ENCODE peak calls at places on chromosomes 2 and 18, in four cellular contexts. One of them, this sample, is unnamed.

GRCh38 chr2:227016894-227017293 is 147.1 kb downstream of the COL4A4 start:
- DNase-seq in NCI-H1092: no peak
- DNase-seq in sciatic nerve: no peak
- DNase-seq in fibroblast of the conjunctiva: no peak
- DNase-seq in this sample: no peak

GRCh38 chr18:10015941-10016819 is 102.4 kb downstream of the VAPA start:
- DNase-seq in NCI-H1092: no peak
- DNase-seq in sciatic nerve: no peak
- DNase-seq in fibroblast of the conjunctiva: peak; percentile 84
- DNase-seq in this sample: peak; percentile 87

GRCh38 chr2:25567406-25567805 is 106.0 kb downstream of the DTNB start:
- DNase-seq in NCI-H1092: no peak
- DNase-seq in sciatic nerve: no peak
- DNase-seq in fibroblast of the conjunctiva: no peak
- DNase-seq in this sample: no peak

GRCh38 chr2:235070063-235070706 is 118.4 kb downstream of the SH3BP4 start:
- DNase-seq in NCI-H1092: no peak
- DNase-seq in sciatic nerve: no peak
- DNase-seq in fibroblast of the conjunctiva: no peak
- DNase-seq in this sample: no peak

GRCh38 chr2:240112914-240113690 is 23.0 kb downstream of the COPS9 start:
- DNase-seq in NCI-H1092: no peak
- DNase-seq in sciatic nerve: no peak
- DNase-seq in fibroblast of the conjunctiva: no peak
- DNase-seq in this sample: no peak

GRCh38 chr2:2765176-2765800 is 434.2 kb upstream of the MYT1L start:
- DNase-seq in NCI-H1092: no peak
- DNase-seq in sciatic nerve: no peak
- DNase-seq in fibroblast of the conjunctiva: no peak
- DNase-seq in this sample: no peak

GRCh38 chr2:172930871-172931255 is 144.8 kb upstream of the MAP3K20 start:
- DNase-seq in NCI-H1092: no peak
- DNase-seq in sciatic nerve: no peak
- DNase-seq in fibroblast of the conjunctiva: no peak
- DNase-seq in this sample: no peak

GRCh38 chr2:191151315-191151698 is 513 bp upstream of the STAT4 start:
- DNase-seq in NCI-H1092: no peak
- DNase-seq in sciatic nerve: no peak
- DNase-seq in fibroblast of the conjunctiva: no peak
- DNase-seq in this sample: no peak

GRCh38 chr2:237324446-237325236 is 89.3 kb downstream of the COL6A3 start:
- DNase-seq in NCI-H1092: no peak
- DNase-seq in sciatic nerve: no peak
- DNase-seq in fibroblast of the conjunctiva: no peak
- DNase-seq in this sample: peak; percentile 65

GRCh38 chr2:141055526-141055925 is 1075.3 kb downstream of the LRP1B start:
- DNase-seq in NCI-H1092: no peak
- DNase-seq in sciatic nerve: no peak
- DNase-seq in fibroblast of the conjunctiva: no peak
- DNase-seq in this sample: peak; percentile 19

GRCh38 chr2:224841910-224842309 is 125.7 kb upstream of the CCDC195 start:
- DNase-seq in NCI-H1092: no peak
- DNase-seq in sciatic nerve: no peak
- DNase-seq in fibroblast of the conjunctiva: no peak
- DNase-seq in this sample: no peak

GRCh38 chr2:200774920-200775319 is 36.8 kb upstream of the BZW1 start:
- DNase-seq in NCI-H1092: no peak
- DNase-seq in sciatic nerve: no peak
- DNase-seq in fibroblast of the conjunctiva: no peak
- DNase-seq in this sample: no peak

GRCh38 chr2:12502759-12503158 is 214.0 kb upstream of the TRIB2 start:
- DNase-seq in NCI-H1092: no peak
- DNase-seq in sciatic nerve: no peak
- DNase-seq in fibroblast of the conjunctiva: no peak
- DNase-seq in this sample: peak; percentile 40

GRCh38 chr2:21422724-21423522 is 299.2 kb downstream of the TDRD15 start:
- DNase-seq in NCI-H1092: no peak
- DNase-seq in sciatic nerve: no peak
- DNase-seq in fibroblast of the conjunctiva: no peak
- DNase-seq in this sample: no peak

GRCh38 chr2:75560768-75561565 is at the start of gene EVA1A:
- DNase-seq in NCI-H1092: no peak
- DNase-seq in sciatic nerve: peak; percentile 75
- DNase-seq in fibroblast of the conjunctiva: peak; percentile 62
- DNase-seq in this sample: peak; percentile 52

GRCh38 chr2:241985986-241986329 is 116.4 kb downstream of the RTP5 start:
- DNase-seq in NCI-H1092: no peak
- DNase-seq in sciatic nerve: no peak
- DNase-seq in fibroblast of the conjunctiva: no peak
- DNase-seq in this sample: no peak

GRCh38 chr18:27411911-27412310 is 226.8 kb upstream of the CHST9 start:
- DNase-seq in NCI-H1092: no peak
- DNase-seq in sciatic nerve: no peak
- DNase-seq in fibroblast of the conjunctiva: no peak
- DNase-seq in this sample: no peak

GRCh38 chr2:136246086-136246669 is 128.2 kb upstream of the CXCR4 start:
- DNase-seq in NCI-H1092: no peak
- DNase-seq in sciatic nerve: no peak
- DNase-seq in fibroblast of the conjunctiva: no peak
- DNase-seq in this sample: no peak

GRCh38 chr2:38446972-38447561 is 70.0 kb upstream of the ATL2 start:
- DNase-seq in NCI-H1092: no peak
- DNase-seq in sciatic nerve: no peak
- DNase-seq in fibroblast of the conjunctiva: no peak
- DNase-seq in this sample: no peak

GRCh38 chr2:1717129-1717528 is 27.2 kb downstream of the PXDN start:
- DNase-seq in NCI-H1092: no peak
- DNase-seq in sciatic nerve: no peak
- DNase-seq in fibroblast of the conjunctiva: no peak
- DNase-seq in this sample: no peak

This sample was measured in skeletal muscle cell.